ENCODE peak calls at places on chromosomes 1 and 21, in four cellular contexts. S is hepatic stellate cell, A is NCI-H187, X is mucosa of gallbladder. T is an unnamed sample.

GRCh38 chr1:24551910-24552571 is 3.8 kb upstream of the NCMAP start:
- DNase-seq in A (no peak), S (no peak), X (no peak), T (peak; percentile 32)

GRCh38 chr1:211734359-211734758 is 58.9 kb upstream of the NEK2 start:
- DNase-seq in A (no peak), S (no peak), X (no peak), T (no peak)

GRCh38 chr1:207355060-207355459 is 33.6 kb downstream of the CD55 start:
- DNase-seq in A (no peak), X (no peak), S (no peak), T (no peak)

GRCh38 chr1:47508900-47509488 is 71.2 kb downstream of the FOXD2 start:
- DNase-seq in S (no peak), X (no peak), A (no peak), T (no peak)

GRCh38 chr1:234921266-234922062 is 207.2 kb downstream of the TOMM20 start:
- DNase-seq in A (no peak), S (peak; percentile 81), X (no peak), T (peak; percentile 70)

GRCh38 chr1:197541411-197541810 is 233.9 kb downstream of the DENND1B start:
- DNase-seq in S (no peak), X (no peak), A (no peak), T (no peak)

GRCh38 chr1:157496121-157496526 is 56.2 kb downstream of the FCRL5 start:
- DNase-seq in A (no peak), X (peak; percentile 39), S (peak; percentile 31), T (peak; percentile 23)

GRCh38 chr1:21724098-21724497 is 54.9 kb upstream of the RAP1GAP start:
- DNase-seq in S (no peak), X (no peak), A (no peak), T (no peak)

GRCh38 chr1:44316231-44316759 is 38.8 kb downstream of the ERI3 start:
- DNase-seq in X (no peak), S (no peak), A (peak; percentile 84), T (no peak)

GRCh38 chr21:36692125-36692843 is 6.6 kb upstream of the SIM2 start:
- DNase-seq in X (no peak), A (no peak), S (no peak), T (no peak)

GRCh38 chr1:24003331-24003972 is 23.3 kb upstream of the SRSF10 start:
- DNase-seq in A (peak; percentile 50), X (no peak), S (no peak), T (peak; percentile 84)

GRCh38 chr1:165116732-165117131 is 239.8 kb downstream of the LMX1A start:
- DNase-seq in X (no peak), S (peak; percentile 13), A (no peak), T (peak; percentile 56)

GRCh38 chr21:45990741-45991605 is 9.4 kb downstream of the COL6A1 start:
- DNase-seq in S (no peak), X (no peak), A (no peak), T (no peak)

GRCh38 chr1:168285971-168286628 is 5.4 kb downstream of the TBX19 start:
- DNase-seq in S (no peak), A (no peak), X (no peak), T (no peak)

GRCh38 chr1:189313488-189313887 is 1164.2 kb downstream of the BRINP3 start:
- DNase-seq in A (no peak), X (peak; percentile 10), S (no peak), T (no peak)

GRCh38 chr1:183577897-183578470 is 12.3 kb downstream of the NCF2 start:
- DNase-seq in S (no peak), X (no peak), A (no peak), T (no peak)

GRCh38 chr1:101221945-101222429 is 14.8 kb upstream of the S1PR1 start:
- DNase-seq in S (no peak), A (no peak), X (no peak), T (no peak)

GRCh38 chr1:47784294-47784650 is 212.9 kb downstream of the TRABD2B start:
- DNase-seq in X (no peak), S (no peak), A (no peak), T (no peak)

GRCh38 chr1:48808496-48808895 is 31.8 kb upstream of the BEND5 start:
- DNase-seq in X (no peak), A (no peak), S (no peak), T (no peak)

GRCh38 chr1:54052934-54053744 is at the start of the genes TCEANC2 and TMEM59:
- DNase-seq in X (peak; percentile 98), S (peak; percentile 91), A (peak; percentile 86), T (peak; percentile 99)

GRCh38 chr1:180606109-180606508 is 25.7 kb upstream of the XPR1 start:
- DNase-seq in S (no peak), A (no peak), X (no peak), T (no peak)

GRCh38 chr21:46160563-46161179 is 5.3 kb upstream of the FTCD start:
- DNase-seq in S (no peak), X (no peak), A (no peak), T (no peak)

GRCh38 chr1:227729881-227730629 is 5.0 kb downstream of the JMJD4 start:
- DNase-seq in A (no peak), X (no peak), S (peak; percentile 85), T (peak; percentile 64)

GRCh38 chr1:38941527-38942019 is at the start of gene RHBDL2:
- DNase-seq in S (peak; percentile 83), X (peak; percentile 76), A (no peak), T (peak; percentile 38)

GRCh38 chr1:109993885-109994284 is 9.3 kb downstream of the AHCYL1 start:
- DNase-seq in A (no peak), S (no peak), X (no peak), T (peak; percentile 39)

GRCh38 chr1:46224966-46225365 is 21.8 kb downstream of the LURAP1 start:
- DNase-seq in A (no peak), X (no peak), S (no peak), T (no peak)

GRCh38 chr1:117628343-117628742 is 22.5 kb downstream of the TENT5C start:
- DNase-seq in X (no peak), A (no peak), S (no peak), T (no peak)

GRCh38 chr1:96978431-96978830 is 256.8 kb downstream of the PTBP2 start:
- DNase-seq in X (no peak), A (no peak), S (no peak), T (peak; percentile 49)

GRCh38 chr1:107787299-107787698 is 177.7 kb downstream of the VAV3 start:
- DNase-seq in X (no peak), S (no peak), A (no peak), T (no peak)

GRCh38 chr1:224509881-224510280 is 75.3 kb upstream of the WDR26 start:
- DNase-seq in A (no peak), S (no peak), X (no peak), T (peak; percentile 59)

GRCh38 chr21:19402870-19403269 is 999.3 kb upstream of the TMPRSS15 start:
- DNase-seq in X (no peak), S (no peak), A (no peak), T (no peak)

GRCh38 chr1:30923597-30923996 is 15.0 kb upstream of the SDC3 start:
- DNase-seq in S (no peak), A (no peak), X (no peak), T (no peak)

GRCh38 chr1:173122958-173123852 is 72.5 kb upstream of the TNFSF18 start:
- DNase-seq in X (peak; percentile 83), A (no peak), S (peak; percentile 63), T (peak; percentile 95)